ENCODE peak calls at places on chromosome 10, in six cellular contexts. O is fibroblast of lung; E is endodermal cell; I is CD4-positive, alpha-beta memory T cell; M is astrocyte; T is heart right ventricle. G is an unnamed sample. For H3K9me3, the result is how much of the 10 kb centered on the place peaks cover.

GRCh38 chr10:99555371-99556224 is 22.9 kb downstream of the NKX2-3 start:
- DNase-seq in O (no peak), E (no peak), I (no peak), T (no peak), M (no peak), G (no peak)

GRCh38 chr10:36111676-36112075 is 469.6 kb upstream of the FZD8 start:
- DNase-seq in E (peak), I (no peak), O (no peak), M (no peak), T (no peak), G (no peak)

GRCh38 chr10:63456437-63457210 is 9.2 kb downstream of the JMJD1C start:
- DNase-seq in I (no peak), O (peak), E (no peak), M (peak), T (no peak), G (no peak)

GRCh38 chr10:30371954-30372353 is 22.9 kb upstream of the MTPAP start:
- DNase-seq in E (no peak), M (no peak), O (no peak), T (no peak), I (no peak), G (no peak)

GRCh38 chr10:121494296-121494695 is 103.9 kb downstream of the FGFR2 start:
- DNase-seq in M (no peak), I (no peak), O (no peak), E (no peak), T (no peak), G (no peak)

GRCh38 chr10:3999642-4000041 is 214.6 kb upstream of the KLF6 start:
- DNase-seq in O (no peak), T (no peak), E (no peak), I (no peak), M (no peak), G (no peak)

GRCh38 chr10:29666201-29666600 is 31.4 kb upstream of the SVIL start:
- DNase-seq in O (no peak), T (no peak), M (no peak), E (no peak), I (no peak), G (no peak)

GRCh38 chr10:10869592-10869991 is 148.1 kb upstream of the CELF2 start:
- DNase-seq in I (no peak), O (peak), T (no peak), M (peak), E (no peak), G (no peak)

GRCh38 chr10:2137549-2138174 is 400.3 kb upstream of the ADARB2 start:
- DNase-seq in I (no peak), T (no peak), O (no peak), M (no peak), E (peak), G (no peak)

GRCh38 chr10:99975106-99975829 is 34.5 kb downstream of the DNMBP start:
- DNase-seq in O (no peak), T (no peak), E (no peak), I (no peak), M (no peak), G (no peak)

GRCh38 chr10:78211476-78212110 is 177.9 kb downstream of the RPS24 start:
- DNase-seq in T (no peak), I (no peak), M (peak), E (peak), O (peak), G (no peak)

GRCh38 chr10:17682236-17682946 is 38.4 kb downstream of the STAM start:
- DNase-seq in I (no peak), O (peak), M (no peak), T (no peak), E (no peak), G (no peak)

GRCh38 chr10:32882076-32882475 is 76.0 kb downstream of the ITGB1 start:
- DNase-seq in E (no peak), T (no peak), O (no peak), I (no peak), M (no peak), G (no peak)

GRCh38 chr10:91681361-91682276 is 48.7 kb upstream of the PPP1R3C start:
- DNase-seq in O (no peak), I (no peak), M (no peak), T (no peak), E (no peak), G (no peak)

GRCh38 chr10:73585223-73585784 is 5.8 kb downstream of the USP54 start:
- DNase-seq in T (no peak), M (peak), O (peak), I (no peak), E (no peak), G (no peak)

GRCh38 chr10:11238893-11239292 is 221.2 kb downstream of the CELF2 start:
- DNase-seq in T (no peak), I (no peak), O (no peak), M (no peak), E (no peak), G (no peak)

DNA sequence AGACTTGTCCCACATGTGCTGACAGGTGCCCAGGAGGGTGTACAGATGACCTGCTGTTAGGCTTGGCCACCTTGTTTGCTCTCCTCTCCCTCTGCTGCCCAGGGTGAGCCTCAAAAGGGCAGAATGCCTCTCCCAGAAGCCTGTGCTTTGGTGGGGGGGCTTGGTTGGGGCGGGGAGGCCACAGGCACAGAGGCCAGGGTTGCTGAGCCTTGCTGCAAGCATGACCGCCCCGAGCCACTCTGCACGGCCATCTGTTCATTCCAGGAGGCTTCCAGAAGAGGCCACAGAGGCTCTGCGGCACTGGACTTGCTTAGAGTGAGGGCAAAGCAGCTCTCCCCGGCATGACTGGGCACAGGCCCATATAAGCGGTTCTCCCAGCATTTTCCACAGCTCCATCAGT is 190.8 kb downstream of the GLRX3 start:
- DNase-seq in M (no peak), I (no peak), O (no peak), T (no peak), E (no peak), G (no peak)
- H3K9me3 ChIP-seq in M (under half), I (under half), O (under half), T (under half), E (under half), G (under half)

GRCh38 chr10:81728692-81729091 is 146.3 kb upstream of the NRG3 start:
- DNase-seq in E (no peak), I (no peak), M (no peak), T (no peak), O (no peak), G (no peak)

GRCh38 chr10:81733547-81733946 is 141.4 kb upstream of the NRG3 start:
- DNase-seq in E (no peak), I (no peak), O (no peak), T (no peak), M (no peak), G (no peak)

GRCh38 chr10:81725851-81726250 is 149.1 kb upstream of the NRG3 start:
- DNase-seq in M (no peak), T (no peak), E (no peak), O (no peak), I (no peak), G (no peak)

DNA sequence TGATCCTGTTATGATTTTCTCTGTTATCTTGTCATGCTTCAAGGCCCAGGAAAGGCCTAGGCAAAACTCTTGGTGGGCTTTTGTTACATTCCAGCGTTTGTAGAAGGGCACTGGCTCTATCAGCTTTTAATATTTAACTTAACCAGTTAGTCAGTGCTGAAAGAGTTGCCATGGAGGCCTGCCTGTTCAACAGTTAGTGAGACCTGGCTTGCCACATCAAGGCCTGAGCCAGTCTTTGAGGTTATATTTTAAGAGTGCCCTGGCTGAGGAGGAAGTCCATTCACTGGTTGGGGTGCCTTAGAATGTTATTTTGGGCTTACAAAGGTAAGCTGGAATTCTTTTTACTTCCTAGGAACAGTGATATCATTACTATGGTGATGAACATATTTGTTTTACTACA is 144.1 kb upstream of the NRG3 start:
- DNase-seq in I (no peak), T (no peak), O (no peak), M (no peak), E (no peak), G (no peak)
- H3K9me3 ChIP-seq in I (under half), T (under half), O (under half), M (under half), E (under half), G (under half)

GRCh38 chr10:131673396-131673795 is 227.4 kb upstream of the PPP2R2D start:
- DNase-seq in M (no peak), I (no peak), T (no peak), E (no peak), O (no peak), G (no peak)

GRCh38 chr10:131676448-131676847 is 224.4 kb upstream of the PPP2R2D start:
- DNase-seq in M (no peak), O (no peak), I (no peak), T (no peak), E (no peak), G (no peak)

GRCh38 chr10:131674130-131674529 is 226.7 kb upstream of the PPP2R2D start:
- DNase-seq in E (no peak), M (no peak), O (no peak), T (no peak), I (no peak), G (no peak)

GRCh38 chr10:131676046-131676445 is 224.8 kb upstream of the PPP2R2D start:
- DNase-seq in M (no peak), I (no peak), O (no peak), T (no peak), E (no peak), G (no peak)

DNA sequence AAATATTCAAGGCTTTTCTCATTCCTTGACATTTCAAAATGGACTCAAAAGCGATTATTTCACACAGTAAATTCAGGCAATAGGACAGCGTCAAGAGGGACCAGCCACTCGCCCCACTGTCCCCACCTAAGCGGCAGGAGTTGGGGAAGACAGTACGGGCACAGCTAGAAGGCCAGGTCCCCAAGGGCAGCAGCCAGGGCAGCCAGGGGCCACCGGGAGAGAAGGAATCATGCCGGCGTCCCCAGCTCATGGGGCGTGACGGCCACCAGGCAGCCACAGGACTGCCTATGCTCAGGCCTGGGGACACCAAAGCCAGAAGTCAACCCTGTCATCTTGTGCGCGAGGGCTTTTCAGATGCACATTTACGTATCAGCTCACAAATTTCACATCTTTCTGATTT is 225.7 kb upstream of the PPP2R2D start:
- DNase-seq in O (no peak), E (no peak), I (no peak), T (no peak), M (no peak), G (no peak)
- H3K9me3 ChIP-seq in O (under half), E (under half), I (under half), T (under half), M (under half), G (under half)

GRCh38 chr10:111112333-111112732 is 35.5 kb downstream of the ADRA2A start:
- DNase-seq in I (no peak), E (no peak), T (no peak), M (no peak), O (no peak), G (no peak)

GRCh38 chr10:111108441-111108840 is 31.6 kb downstream of the ADRA2A start:
- DNase-seq in O (no peak), M (no peak), T (no peak), I (no peak), E (no peak), G (no peak)

GRCh38 chr10:111107023-111107422 is 30.2 kb downstream of the ADRA2A start:
- DNase-seq in T (no peak), E (peak), M (no peak), I (no peak), O (no peak), G (no peak)

GRCh38 chr10:111107846-111108245 is 31.0 kb downstream of the ADRA2A start:
- DNase-seq in O (no peak), I (no peak), E (no peak), M (no peak), T (no peak), G (no peak)

GRCh38 chr10:111109506-111110242 is 32.8 kb downstream of the ADRA2A start:
- DNase-seq in I (no peak), T (no peak), M (no peak), O (no peak), E (no peak), G (no peak)
- H3K9me3 ChIP-seq in I (under half), T (under half), M (under half), O (under half), E (under half), G (under half)

DNA sequence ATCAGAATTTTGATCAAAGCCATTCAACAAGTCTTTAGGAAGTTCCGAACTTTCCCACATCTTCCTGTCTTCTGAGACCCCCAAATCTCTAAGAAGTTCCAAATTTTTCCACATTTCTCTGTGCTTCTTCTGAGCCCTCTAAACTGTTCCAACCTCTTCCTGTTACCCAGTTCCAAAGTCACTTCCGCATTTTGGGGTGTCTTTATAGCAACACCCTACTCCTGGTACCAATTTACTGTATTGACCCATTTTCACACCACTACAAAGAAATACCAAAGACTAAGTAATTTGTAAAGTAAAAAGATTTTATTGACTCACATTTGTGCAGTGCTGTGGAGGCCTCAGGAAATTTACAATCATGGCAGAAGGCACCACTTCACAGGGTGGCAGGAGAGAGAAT is 385.8 kb upstream of the GHITM start:
- DNase-seq in T (no peak), E (no peak), O (no peak), M (no peak), I (no peak), G (no peak)
- H3K9me3 ChIP-seq in T (under half), E (under half), O (under half), M (under half), I (under half), G (under half)

G was measured in T-helper 17 cell.